ENCODE peak calls at places on chromosomes 5 and 9, in four cellular contexts. Y is colonic mucosa, Z is uterus, C is Peyer's patch. N is an unnamed sample.

GRCh38 chr5:151686673-151687378 is at the start of gene SPARC:
- DNase-seq in Y (peak; percentile 58), Z (peak; percentile 87), C (peak; percentile 19), N (peak; percentile 63)

GRCh38 chr5:125316386-125316785 is 569.9 kb upstream of the ZNF608 start:
- DNase-seq in Y (no peak), Z (no peak), C (no peak), N (no peak)

GRCh38 chr5:113223831-113224604 is 210.8 kb downstream of the TSSK1B start:
- DNase-seq in Y (no peak), Z (no peak), C (no peak), N (peak; percentile 38)

GRCh38 chr5:63211413-63212132 is 633.0 kb downstream of the LRRC70 start:
- DNase-seq in Y (no peak), Z (no peak), C (no peak), N (no peak)

GRCh38 chr9:133864011-133864410 is 125.9 kb upstream of the SARDH start:
- DNase-seq in Y (no peak), Z (no peak), C (no peak), N (peak; percentile 34)

GRCh38 chr5:90940227-90940995 is 381.8 kb downstream of the ADGRV1 start:
- DNase-seq in Y (peak; percentile 81), Z (no peak), C (no peak), N (peak; percentile 49)

GRCh38 chr5:37789991-37790390 is 49.9 kb downstream of the GDNF start:
- DNase-seq in Y (no peak), Z (no peak), C (no peak), N (no peak)

GRCh38 chr5:3912790-3913189 is 317.2 kb downstream of the IRX1 start:
- DNase-seq in Y (no peak), Z (no peak), C (no peak), N (no peak)

GRCh38 chr5:54792611-54793404 is 192.6 kb downstream of the ESM1 start:
- DNase-seq in Y (no peak), Z (no peak), C (no peak), N (no peak)

GRCh38 chr9:121674952-121675351 is 23.5 kb downstream of the DAB2IP start:
- DNase-seq in Y (no peak), Z (no peak), C (no peak), N (peak; percentile 46)

GRCh38 chr9:99075246-99075912 is 29.5 kb upstream of the TGFBR1 start:
- DNase-seq in Y (no peak), Z (no peak), C (no peak), N (no peak)

GRCh38 chr9:137960496-137960895 is 82.9 kb downstream of the CACNA1B start:
- DNase-seq in Y (no peak), Z (no peak), C (no peak), N (no peak)

GRCh38 chr5:42811591-42812392 is at the start of gene SELENOP:
- DNase-seq in Y (peak; percentile 79), Z (peak; percentile 49), C (no peak), N (no peak)
- H3K4me3 ChIP-seq in Y (peak within 1 kb of the TSS; percentile 36), Z (peak within 1 kb of the TSS; percentile 62), C (peak within 1 kb of the TSS; percentile 66), N (peak within 1 kb of the TSS; percentile 18)

DNA sequence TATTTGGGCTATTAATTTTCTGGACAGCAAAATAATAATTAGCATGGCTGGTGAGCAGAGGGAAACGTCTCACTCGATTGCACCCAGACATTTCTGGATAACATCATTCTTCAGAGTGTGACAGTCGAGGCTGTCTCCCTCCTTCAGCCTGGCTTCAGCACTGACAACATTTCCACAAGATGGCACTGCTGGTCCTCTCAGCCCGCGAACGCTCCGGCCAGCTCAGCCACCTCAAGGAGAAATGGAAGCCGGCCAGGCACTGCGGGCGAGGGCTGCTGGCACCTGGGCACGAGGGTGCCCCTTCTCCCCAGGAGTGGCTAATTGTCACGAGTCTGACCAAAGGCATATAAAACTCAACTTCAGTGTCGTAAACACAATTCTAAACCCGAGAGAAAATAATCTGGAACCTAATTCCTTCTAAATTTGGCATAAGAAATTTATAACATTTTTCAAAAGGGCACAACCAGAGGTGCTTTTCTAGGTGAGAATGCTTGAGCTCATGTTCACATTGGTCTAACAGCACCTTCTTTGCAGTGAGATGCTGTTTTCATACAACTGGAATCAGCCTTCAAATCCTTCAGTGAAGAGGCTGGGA is 65.9 kb downstream of the DAP start:
- DNase-seq in Y (peak; percentile 67), Z (peak; percentile 61), C (peak; percentile 53), N (peak; percentile 77)
- TF ChIP-seq CTCF in Y (peak; percentile 76), Z (peak; percentile 86), C (no peak), N (peak; percentile 86)

GRCh38 chr5:19880430-19880829 is 107.6 kb downstream of the CDH18 start:
- DNase-seq in Y (no peak), Z (no peak), C (no peak), N (no peak)
- H3K4me3 ChIP-seq in Y (no peak overlapping the region), Z (no peak overlapping the region), C (no peak overlapping the region), N (no peak overlapping the region)

DNA sequence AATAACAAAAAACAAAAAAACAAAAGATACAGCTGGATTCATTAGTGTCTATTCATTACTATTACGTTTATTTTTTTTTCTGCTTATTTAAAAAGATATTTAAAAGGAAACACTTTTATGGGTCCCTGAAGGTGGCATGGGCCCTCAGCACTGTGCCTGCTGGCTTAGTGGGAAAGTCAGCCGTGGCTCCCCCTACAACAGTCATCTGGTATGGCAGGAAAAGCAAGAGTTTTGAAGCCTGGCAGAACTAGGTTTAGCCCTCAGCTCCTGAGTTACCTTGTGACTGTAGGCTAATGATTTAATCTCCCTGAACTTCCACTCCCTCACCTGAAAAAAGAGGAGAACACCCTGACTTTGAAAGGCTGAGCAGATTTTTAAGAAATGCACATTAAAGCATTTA is 135.6 kb downstream of the GOLPH3 start:
- DNase-seq in Y (no peak), Z (no peak), C (no peak), N (no peak)
- TF ChIP-seq CTCF in Y (no peak), Z (no peak), C (no peak), N (peak; percentile 2)

GRCh38 chr5:52707626-52708025 is 80.1 kb upstream of the ITGA1 start:
- DNase-seq in Y (no peak), Z (no peak), C (no peak), N (no peak)
- H3K4me3 ChIP-seq in Y (no peak overlapping the region), Z (no peak overlapping the region), C (no peak overlapping the region), N (no peak overlapping the region)

GRCh38 chr5:149126898-149127297 is 14.4 kb upstream of the ABLIM3 start:
- DNase-seq in Y (no peak), Z (no peak), C (no peak), N (no peak)

GRCh38 chr5:149123211-149123610 is 18.1 kb upstream of the ABLIM3 start:
- DNase-seq in Y (no peak), Z (no peak), C (no peak), N (no peak)

GRCh38 chr5:149128023-149128875 is 13.0 kb upstream of the ABLIM3 start:
- DNase-seq in Y (no peak), Z (no peak), C (no peak), N (peak; percentile 58)

GRCh38 chr5:149127394-149127955 is 13.8 kb upstream of the ABLIM3 start:
- DNase-seq in Y (no peak), Z (no peak), C (no peak), N (peak; percentile 64)

DNA sequence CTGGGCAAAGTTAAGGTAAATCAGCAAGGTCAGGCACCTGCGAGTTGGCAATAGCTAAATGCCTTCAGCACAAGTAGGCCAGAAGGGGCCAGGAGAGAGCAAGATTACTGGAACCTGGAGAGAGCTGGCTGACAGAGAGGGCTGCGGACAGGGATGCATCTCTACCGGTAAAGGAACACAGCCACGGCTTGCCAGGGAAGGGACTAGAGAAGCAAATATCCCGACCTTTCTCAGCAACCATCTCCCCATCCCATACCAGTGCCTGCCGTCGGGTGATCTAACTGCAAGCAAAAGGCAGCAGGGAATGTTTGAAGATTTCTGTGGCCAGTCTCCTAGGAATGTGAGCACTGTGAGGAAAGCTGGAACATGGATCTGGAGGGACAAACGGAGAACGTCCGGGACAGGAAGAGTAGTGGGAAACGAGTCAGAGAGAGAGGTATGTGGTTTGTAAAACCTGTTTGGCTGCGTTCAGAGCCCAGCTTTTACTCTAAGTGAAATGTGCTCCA is 15.9 kb upstream of the ABLIM3 start:
- DNase-seq in Y (no peak), Z (no peak), C (no peak), N (peak; percentile 83)
- TF ChIP-seq CTCF in Y (no peak), Z (no peak), C (no peak), N (peak; percentile 55)

DNA sequence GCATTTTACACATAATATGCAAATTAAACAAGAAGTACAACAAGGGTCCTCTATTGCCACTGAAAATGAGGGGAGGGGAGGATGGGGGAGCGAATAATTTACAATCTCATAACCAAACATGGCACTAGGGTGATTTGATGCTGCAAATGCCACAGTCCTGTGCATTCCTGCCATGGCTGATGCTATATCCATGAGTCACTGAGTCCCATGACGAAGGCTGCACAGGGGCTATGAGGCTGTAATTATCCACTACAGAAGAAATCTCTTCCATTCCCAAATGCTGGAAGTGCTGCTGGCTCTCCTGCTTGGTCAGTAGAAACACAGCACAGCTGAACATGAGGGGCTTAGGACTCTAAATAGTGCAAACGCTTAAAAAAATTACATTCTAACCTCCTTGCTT is 118.1 kb downstream of the KLHL3 start:
- DNase-seq in Y (no peak), Z (no peak), C (no peak), N (peak; percentile 36)
- H3K4me3 ChIP-seq in Y (no peak overlapping the region), Z (no peak overlapping the region), C (no peak overlapping the region), N (no peak overlapping the region)

GRCh38 chr9:129036923-129037766 is 719 bp downstream of the MIGA2 start:
- DNase-seq in Y (no peak), Z (no peak), C (no peak), N (no peak)
- TF ChIP-seq CTCF in Y (no peak), Z (no peak), C (no peak), N (no peak)

N was measured in epithelial cell of esophagus.